ENCODE peak calls at places on chromosomes 2 and 18, in ten cellular contexts. One of them, this sample, is unnamed.

GRCh38 chr2:95757988-95758387 is 166.2 kb downstream of the TRIM43 start:
- DNase-seq in body of pancreas: no peak
- DNase-seq in Karpas-422: no peak
- DNase-seq in coronary artery: no peak
- DNase-seq in heart left ventricle: no peak
- DNase-seq in prostate gland: no peak
- DNase-seq in hepatocyte: no peak
- DNase-seq in cardiac fibroblast: no peak
- DNase-seq in fibroblast of mammary gland: no peak
- DNase-seq in NB4: no peak
- DNase-seq in this sample: no peak

GRCh38 chr18:4412286-4412685 is 42.8 kb downstream of the DLGAP1 start:
- DNase-seq in body of pancreas: no peak
- DNase-seq in Karpas-422: no peak
- DNase-seq in coronary artery: no peak
- DNase-seq in heart left ventricle: no peak
- DNase-seq in prostate gland: peak
- DNase-seq in hepatocyte: no peak
- DNase-seq in cardiac fibroblast: no peak
- DNase-seq in fibroblast of mammary gland: no peak
- DNase-seq in NB4: no peak
- DNase-seq in this sample: no peak

GRCh38 chr2:239778861-239779591 is 246.1 kb downstream of the NDUFA10 start:
- DNase-seq in body of pancreas: no peak
- DNase-seq in Karpas-422: no peak
- DNase-seq in coronary artery: peak
- DNase-seq in heart left ventricle: no peak
- DNase-seq in prostate gland: no peak
- DNase-seq in hepatocyte: no peak
- DNase-seq in cardiac fibroblast: no peak
- DNase-seq in fibroblast of mammary gland: no peak
- DNase-seq in NB4: no peak
- DNase-seq in this sample: no peak

GRCh38 chr2:231181848-231182247 is 16.6 kb upstream of the ARMC9 start:
- DNase-seq in body of pancreas: peak
- DNase-seq in Karpas-422: no peak
- DNase-seq in coronary artery: peak
- DNase-seq in heart left ventricle: peak
- DNase-seq in prostate gland: no peak
- DNase-seq in hepatocyte: no peak
- DNase-seq in cardiac fibroblast: peak
- DNase-seq in fibroblast of mammary gland: peak
- DNase-seq in NB4: peak
- DNase-seq in this sample: peak

GRCh38 chr2:163735692-163736432 is at the start of gene FIGN:
- DNase-seq in body of pancreas: peak
- DNase-seq in Karpas-422: no peak
- DNase-seq in coronary artery: peak
- DNase-seq in heart left ventricle: peak
- DNase-seq in prostate gland: peak
- DNase-seq in hepatocyte: peak
- DNase-seq in cardiac fibroblast: peak
- DNase-seq in fibroblast of mammary gland: peak
- DNase-seq in NB4: no peak
- DNase-seq in this sample: peak

GRCh38 chr2:88561646-88562388 is 65.4 kb downstream of the EIF2AK3 start:
- DNase-seq in body of pancreas: no peak
- DNase-seq in Karpas-422: no peak
- DNase-seq in coronary artery: no peak
- DNase-seq in heart left ventricle: no peak
- DNase-seq in prostate gland: no peak
- DNase-seq in hepatocyte: no peak
- DNase-seq in cardiac fibroblast: no peak
- DNase-seq in fibroblast of mammary gland: no peak
- DNase-seq in NB4: no peak
- DNase-seq in this sample: no peak

GRCh38 chr18:51857989-51858388 is 482.0 kb upstream of the DCC start:
- DNase-seq in body of pancreas: no peak
- DNase-seq in Karpas-422: no peak
- DNase-seq in coronary artery: no peak
- DNase-seq in heart left ventricle: no peak
- DNase-seq in prostate gland: no peak
- DNase-seq in hepatocyte: no peak
- DNase-seq in cardiac fibroblast: no peak
- DNase-seq in fibroblast of mammary gland: no peak
- DNase-seq in NB4: no peak
- DNase-seq in this sample: no peak

GRCh38 chr2:88329815-88330603 is 122.5 kb downstream of the FOXI3 start:
- DNase-seq in body of pancreas: no peak
- DNase-seq in Karpas-422: no peak
- DNase-seq in coronary artery: no peak
- DNase-seq in heart left ventricle: no peak
- DNase-seq in prostate gland: no peak
- DNase-seq in hepatocyte: peak
- DNase-seq in cardiac fibroblast: peak
- DNase-seq in fibroblast of mammary gland: peak
- DNase-seq in NB4: peak
- DNase-seq in this sample: peak

GRCh38 chr2:222100704-222101103 is 198.1 kb downstream of the PAX3 start:
- DNase-seq in body of pancreas: no peak
- DNase-seq in Karpas-422: no peak
- DNase-seq in coronary artery: no peak
- DNase-seq in heart left ventricle: no peak
- DNase-seq in prostate gland: no peak
- DNase-seq in hepatocyte: no peak
- DNase-seq in cardiac fibroblast: no peak
- DNase-seq in fibroblast of mammary gland: no peak
- DNase-seq in NB4: no peak
- DNase-seq in this sample: no peak

GRCh38 chr18:24482826-24483225 is 22.4 kb downstream of the HRH4 start:
- DNase-seq in body of pancreas: no peak
- DNase-seq in Karpas-422: no peak
- DNase-seq in coronary artery: no peak
- DNase-seq in heart left ventricle: no peak
- DNase-seq in prostate gland: no peak
- DNase-seq in hepatocyte: no peak
- DNase-seq in cardiac fibroblast: no peak
- DNase-seq in fibroblast of mammary gland: no peak
- DNase-seq in NB4: no peak
- DNase-seq in this sample: no peak

GRCh38 chr2:70926042-70926441 is 9.7 kb upstream of the ATP6V1B1 start:
- DNase-seq in body of pancreas: no peak
- DNase-seq in Karpas-422: no peak
- DNase-seq in coronary artery: peak
- DNase-seq in heart left ventricle: no peak
- DNase-seq in prostate gland: no peak
- DNase-seq in hepatocyte: peak
- DNase-seq in cardiac fibroblast: no peak
- DNase-seq in fibroblast of mammary gland: no peak
- DNase-seq in NB4: no peak
- DNase-seq in this sample: no peak

GRCh38 chr2:195695002-195695631 is 38.1 kb downstream of the SLC39A10 start:
- DNase-seq in body of pancreas: no peak
- DNase-seq in Karpas-422: no peak
- DNase-seq in coronary artery: no peak
- DNase-seq in heart left ventricle: no peak
- DNase-seq in prostate gland: no peak
- DNase-seq in hepatocyte: no peak
- DNase-seq in cardiac fibroblast: no peak
- DNase-seq in fibroblast of mammary gland: no peak
- DNase-seq in NB4: peak
- DNase-seq in this sample: no peak

GRCh38 chr18:51028201-51028805 is 1.7 kb upstream of the SMAD4 start:
- DNase-seq in body of pancreas: no peak
- DNase-seq in Karpas-422: peak
- DNase-seq in coronary artery: no peak
- DNase-seq in heart left ventricle: no peak
- DNase-seq in prostate gland: no peak
- DNase-seq in hepatocyte: no peak
- DNase-seq in cardiac fibroblast: peak
- DNase-seq in fibroblast of mammary gland: peak
- DNase-seq in NB4: peak
- DNase-seq in this sample: peak

GRCh38 chr2:199581935-199582336 is 124.2 kb upstream of the SATB2 start:
- DNase-seq in body of pancreas: no peak
- DNase-seq in Karpas-422: no peak
- DNase-seq in coronary artery: no peak
- DNase-seq in heart left ventricle: no peak
- DNase-seq in prostate gland: no peak
- DNase-seq in hepatocyte: no peak
- DNase-seq in cardiac fibroblast: peak
- DNase-seq in fibroblast of mammary gland: no peak
- DNase-seq in NB4: no peak
- DNase-seq in this sample: no peak
- H3K4me3 ChIP-seq in body of pancreas: no peak
- H3K4me3 ChIP-seq in Karpas-422: peak
- H3K4me3 ChIP-seq in coronary artery: peak
- H3K4me3 ChIP-seq in heart left ventricle: peak
- H3K4me3 ChIP-seq in prostate gland: no peak
- H3K4me3 ChIP-seq in hepatocyte: peak
- H3K4me3 ChIP-seq in cardiac fibroblast: no peak
- H3K4me3 ChIP-seq in fibroblast of mammary gland: no peak
- H3K4me3 ChIP-seq in NB4: no peak
- H3K4me3 ChIP-seq in this sample: no peak

DNA sequence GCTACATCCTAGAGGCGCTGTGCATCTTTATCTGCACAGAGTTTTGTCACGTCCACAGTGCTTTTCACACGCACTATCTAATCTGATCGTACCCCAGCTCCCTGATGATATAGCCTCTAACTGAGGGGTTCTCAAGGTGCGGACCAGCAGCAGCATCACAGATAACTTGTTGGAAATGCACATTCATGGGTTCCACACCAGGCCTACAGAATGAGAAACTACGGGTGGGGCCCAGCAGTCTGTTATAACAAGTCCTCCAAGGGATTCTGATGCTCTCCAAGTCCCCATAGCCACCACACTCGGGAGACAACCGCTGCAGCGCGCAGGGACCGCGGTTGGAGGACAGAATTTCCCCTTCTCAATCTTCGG is 759 bp upstream of the BZW1 start:
- DNase-seq in body of pancreas: no peak
- DNase-seq in Karpas-422: no peak
- DNase-seq in coronary artery: no peak
- DNase-seq in heart left ventricle: no peak
- DNase-seq in prostate gland: no peak
- DNase-seq in hepatocyte: no peak
- DNase-seq in cardiac fibroblast: no peak
- DNase-seq in fibroblast of mammary gland: no peak
- DNase-seq in NB4: no peak
- DNase-seq in this sample: no peak
- H3K4me3 ChIP-seq in body of pancreas: peak
- H3K4me3 ChIP-seq in Karpas-422: peak
- H3K4me3 ChIP-seq in coronary artery: peak
- H3K4me3 ChIP-seq in heart left ventricle: peak
- H3K4me3 ChIP-seq in prostate gland: peak
- H3K4me3 ChIP-seq in hepatocyte: peak
- H3K4me3 ChIP-seq in cardiac fibroblast: peak
- H3K4me3 ChIP-seq in fibroblast of mammary gland: peak
- H3K4me3 ChIP-seq in NB4: peak
- H3K4me3 ChIP-seq in this sample: peak

GRCh38 chr2:15674637-15675455 is 83.2 kb downstream of the DDX1 start:
- DNase-seq in body of pancreas: no peak
- DNase-seq in Karpas-422: no peak
- DNase-seq in coronary artery: no peak
- DNase-seq in heart left ventricle: no peak
- DNase-seq in prostate gland: no peak
- DNase-seq in hepatocyte: peak
- DNase-seq in cardiac fibroblast: no peak
- DNase-seq in fibroblast of mammary gland: peak
- DNase-seq in NB4: peak
- DNase-seq in this sample: peak

GRCh38 chr2:15677141-15677911 is 85.7 kb downstream of the DDX1 start:
- DNase-seq in body of pancreas: peak
- DNase-seq in Karpas-422: no peak
- DNase-seq in coronary artery: no peak
- DNase-seq in heart left ventricle: no peak
- DNase-seq in prostate gland: no peak
- DNase-seq in hepatocyte: no peak
- DNase-seq in cardiac fibroblast: no peak
- DNase-seq in fibroblast of mammary gland: no peak
- DNase-seq in NB4: no peak
- DNase-seq in this sample: no peak

GRCh38 chr2:15673919-15674636 is 82.4 kb downstream of the DDX1 start:
- DNase-seq in body of pancreas: no peak
- DNase-seq in Karpas-422: no peak
- DNase-seq in coronary artery: no peak
- DNase-seq in heart left ventricle: no peak
- DNase-seq in prostate gland: no peak
- DNase-seq in hepatocyte: peak
- DNase-seq in cardiac fibroblast: peak
- DNase-seq in fibroblast of mammary gland: peak
- DNase-seq in NB4: peak
- DNase-seq in this sample: peak

GRCh38 chr2:15672961-15673918 is 81.6 kb downstream of the DDX1 start:
- DNase-seq in body of pancreas: no peak
- DNase-seq in Karpas-422: no peak
- DNase-seq in coronary artery: no peak
- DNase-seq in heart left ventricle: no peak
- DNase-seq in prostate gland: no peak
- DNase-seq in hepatocyte: no peak
- DNase-seq in cardiac fibroblast: no peak
- DNase-seq in fibroblast of mammary gland: no peak
- DNase-seq in NB4: no peak
- DNase-seq in this sample: no peak

DNA sequence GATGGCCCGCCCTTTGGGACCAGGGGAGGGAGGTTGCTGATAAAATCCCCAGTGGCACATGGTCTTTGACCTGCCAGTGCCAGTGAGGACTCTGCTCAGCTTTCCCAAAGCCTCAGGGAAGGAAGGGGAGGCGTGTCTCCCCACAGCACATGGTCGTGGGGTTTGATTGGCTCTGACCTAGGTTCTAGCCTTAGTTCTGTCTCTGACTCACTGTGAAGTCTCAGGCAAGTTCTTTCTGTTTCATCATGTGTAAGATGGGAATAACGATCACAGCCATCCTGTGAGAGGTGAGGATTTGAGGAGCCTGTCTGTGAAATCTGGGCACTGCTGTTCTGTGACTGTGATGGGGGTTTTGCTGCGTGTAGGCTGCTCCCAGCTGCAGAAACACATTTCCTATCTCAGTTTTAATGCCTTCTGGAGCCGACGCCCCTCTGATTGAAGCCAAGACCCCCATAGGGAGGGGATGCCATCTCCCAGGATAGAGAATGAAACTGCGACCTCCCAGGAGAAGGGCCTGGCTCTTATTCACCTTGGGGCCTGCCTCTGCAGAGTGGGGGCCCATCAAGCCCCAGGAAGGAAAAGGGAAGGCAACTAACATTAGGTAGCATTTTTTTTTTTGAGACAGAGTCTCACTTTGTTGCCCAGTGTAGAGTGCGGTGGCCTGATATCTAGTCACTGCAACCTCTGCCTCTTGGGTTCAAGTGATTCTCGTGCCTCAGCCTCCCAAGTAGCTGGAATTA is 84.0 kb downstream of the DDX1 start:
- DNase-seq in body of pancreas: no peak
- DNase-seq in Karpas-422: no peak
- DNase-seq in coronary artery: no peak
- DNase-seq in heart left ventricle: no peak
- DNase-seq in prostate gland: no peak
- DNase-seq in hepatocyte: peak
- DNase-seq in cardiac fibroblast: peak
- DNase-seq in fibroblast of mammary gland: peak
- DNase-seq in NB4: no peak
- DNase-seq in this sample: peak
- H3K4me3 ChIP-seq in body of pancreas: no peak
- H3K4me3 ChIP-seq in Karpas-422: no peak
- H3K4me3 ChIP-seq in coronary artery: no peak
- H3K4me3 ChIP-seq in heart left ventricle: no peak
- H3K4me3 ChIP-seq in prostate gland: no peak
- H3K4me3 ChIP-seq in hepatocyte: no peak
- H3K4me3 ChIP-seq in cardiac fibroblast: no peak
- H3K4me3 ChIP-seq in fibroblast of mammary gland: no peak
- H3K4me3 ChIP-seq in NB4: no peak
- H3K4me3 ChIP-seq in this sample: no peak

GRCh38 chr2:33207336-33207735 is 260.6 kb downstream of the LTBP1 start:
- DNase-seq in body of pancreas: no peak
- DNase-seq in Karpas-422: no peak
- DNase-seq in coronary artery: no peak
- DNase-seq in heart left ventricle: no peak
- DNase-seq in prostate gland: no peak
- DNase-seq in hepatocyte: no peak
- DNase-seq in cardiac fibroblast: no peak
- DNase-seq in fibroblast of mammary gland: no peak
- DNase-seq in NB4: no peak
- DNase-seq in this sample: peak
- H3K4me3 ChIP-seq in body of pancreas: no peak
- H3K4me3 ChIP-seq in Karpas-422: no peak
- H3K4me3 ChIP-seq in coronary artery: no peak
- H3K4me3 ChIP-seq in heart left ventricle: no peak
- H3K4me3 ChIP-seq in prostate gland: no peak
- H3K4me3 ChIP-seq in hepatocyte: no peak
- H3K4me3 ChIP-seq in cardiac fibroblast: no peak
- H3K4me3 ChIP-seq in fibroblast of mammary gland: no peak
- H3K4me3 ChIP-seq in NB4: no peak
- H3K4me3 ChIP-seq in this sample: peak